ENCODE peak calls at places on chromosome 14, in nine cellular contexts. I is OCI-LY7, Z is pancreas, G is K562, R is endodermal cell, V is IMR-90, Y is A549, W is tibial artery, F is AG04450. B is an unnamed sample.

GRCh38 chr14:33509454-33509853 is 441.4 kb downstream of the EGLN3 start:
- DNase-seq in I (no peak), Z (no peak), G (no peak), R (no peak), V (no peak), Y (no peak), W (no peak), F (no peak), B (no peak)

GRCh38 chr14:80645667-80646413 is 295.7 kb downstream of the CEP128 start:
- DNase-seq in I (no peak), Z (no peak), G (no peak), R (no peak), V (no peak), Y (no peak), W (no peak), F (no peak), B (no peak)

GRCh38 chr14:99590746-99591555 is 13.1 kb downstream of the CCDC85C start:
- DNase-seq in I (no peak), Z (no peak), G (no peak), R (no peak), V (peak; percentile 74), Y (no peak), W (no peak), F (no peak), B (no peak)

GRCh38 chr14:70350078-70350477 is 9.4 kb downstream of the COX16 start:
- DNase-seq in I (no peak), Z (no peak), G (no peak), R (peak; percentile 80), V (no peak), Y (peak; percentile 24), W (no peak), F (no peak), B (no peak)

GRCh38 chr14:55814873-55815272 is 234.9 kb downstream of the KTN1 start:
- DNase-seq in I (no peak), Z (no peak), G (no peak), R (no peak), V (peak; percentile 42), Y (no peak), W (no peak), F (no peak), B (no peak)

GRCh38 chr14:48473944-48474343 is 798.5 kb upstream of the MDGA2 start:
- DNase-seq in I (no peak), Z (no peak), G (no peak), R (no peak), V (no peak), Y (no peak), W (no peak), F (no peak), B (no peak)

GRCh38 chr14:81464253-81465001 is 64.3 kb upstream of the STON2 start:
- DNase-seq in I (peak; percentile 81), Z (peak; percentile 56), G (peak; percentile 74), R (peak; percentile 84), V (peak; percentile 64), Y (peak; percentile 63), W (no peak), F (peak; percentile 30), B (peak; percentile 47)

GRCh38 chr14:100601064-100601463 is 13.8 kb upstream of the BEGAIN start:
- DNase-seq in I (no peak), Z (no peak), G (no peak), R (no peak), V (no peak), Y (no peak), W (no peak), F (no peak), B (no peak)

GRCh38 chr14:25095784-25096390 is 45.9 kb upstream of the STXBP6 start:
- DNase-seq in I (no peak), Z (no peak), G (peak; percentile 2), R (no peak), V (no peak), Y (no peak), W (no peak), F (no peak), B (no peak)

GRCh38 chr14:94773682-94774211 is 3.8 kb upstream of the GSC start:
- DNase-seq in I (no peak), Z (no peak), G (no peak), R (peak; percentile 87), V (no peak), Y (no peak), W (no peak), F (no peak), B (no peak)

GRCh38 chr14:103743691-103744090 is 28.1 kb downstream of the ZFYVE21 start:
- DNase-seq in I (no peak), Z (no peak), G (no peak), R (peak; percentile 43), V (no peak), Y (no peak), W (no peak), F (no peak), B (no peak)

GRCh38 chr14:54584097-54584496 is 17.2 kb downstream of the SAMD4A start:
- DNase-seq in I (no peak), Z (no peak), G (no peak), R (no peak), V (no peak), Y (no peak), W (no peak), F (no peak), B (no peak)

GRCh38 chr14:95038521-95039250 is 118.6 kb downstream of the DICER1 start:
- DNase-seq in I (no peak), Z (no peak), G (no peak), R (no peak), V (no peak), Y (no peak), W (no peak), F (no peak), B (no peak)

GRCh38 chr14:84087986-84088531 is 1441.9 kb upstream of the FLRT2 start:
- DNase-seq in I (no peak), Z (no peak), G (no peak), R (no peak), V (peak; percentile 77), Y (no peak), W (no peak), F (peak; percentile 51), B (no peak)

GRCh38 chr14:36316131-36316530 is 4.3 kb downstream of the MBIP start:
- DNase-seq in I (no peak), Z (no peak), G (no peak), R (no peak), V (no peak), Y (no peak), W (no peak), F (no peak), B (no peak)

DNA sequence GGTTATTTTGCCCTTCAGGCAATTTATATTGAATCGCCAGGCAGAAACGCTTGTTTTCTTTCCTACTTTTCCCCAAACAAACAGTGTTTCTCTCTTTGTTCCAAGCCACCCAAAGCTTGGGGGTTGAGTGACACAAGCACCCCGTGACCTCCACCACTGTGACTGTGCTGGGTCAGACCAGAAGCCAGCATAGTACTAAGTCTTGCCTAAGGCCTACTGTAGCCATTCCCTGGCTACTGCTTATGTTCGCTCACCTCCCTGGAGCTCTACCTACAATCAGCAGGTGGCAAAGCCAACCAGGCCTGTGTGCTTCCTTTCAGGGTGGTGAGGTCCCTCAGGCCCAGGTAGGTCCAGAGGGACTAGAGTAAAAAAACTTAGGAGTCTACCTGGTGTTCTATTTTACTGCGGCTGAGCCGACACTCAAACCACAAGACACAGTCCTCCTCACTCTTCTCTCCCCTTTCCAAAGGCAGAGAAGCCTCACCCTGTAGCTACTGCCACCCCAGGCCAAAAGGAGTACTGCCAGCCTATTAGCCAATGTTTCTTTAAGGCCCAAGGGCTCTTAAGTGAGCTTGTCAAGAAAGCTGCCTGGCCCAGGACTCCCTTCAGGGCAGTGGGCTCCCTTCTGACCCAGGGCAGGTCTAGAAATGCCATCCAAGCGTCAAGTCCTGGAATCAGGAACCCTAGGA is 411.8 kb upstream of the MIS18BP1 start:
- DNase-seq in I (peak; percentile 3), Z (no peak), G (no peak), R (peak; percentile 89), V (no peak), Y (peak; percentile 9), W (no peak), F (no peak), B (no peak)
- TF ChIP-seq CTCF in I (peak; percentile 61), Z (no peak), G (no peak), R (peak; percentile 75), V (no peak), Y (no peak), W (no peak), F (no peak), B (no peak)

GRCh38 chr14:50451854-50452253 is 55.2 kb upstream of the CDKL1 start:
- DNase-seq in I (no peak), Z (no peak), G (no peak), R (no peak), V (no peak), Y (no peak), W (no peak), F (no peak), B (no peak)
- H3K27ac ChIP-seq in I (no peak overlapping the region), Z (no peak overlapping the region), G (no peak overlapping the region), R (no peak overlapping the region), V (no peak overlapping the region), Y (no peak overlapping the region), W (no peak overlapping the region), F (no peak overlapping the region), B (no peak overlapping the region)

GRCh38 chr14:92877757-92878431 is 45.1 kb upstream of the CHGA start:
- DNase-seq in I (no peak), Z (peak; percentile 90), G (no peak), R (peak; percentile 63), V (no peak), Y (no peak), W (no peak), F (no peak), B (no peak)

GRCh38 chr14:92880351-92880750 is 42.6 kb upstream of the CHGA start:
- DNase-seq in I (no peak), Z (no peak), G (no peak), R (no peak), V (no peak), Y (no peak), W (no peak), F (no peak), B (no peak)

GRCh38 chr14:92883066-92883465 is 39.9 kb upstream of the CHGA start:
- DNase-seq in I (no peak), Z (no peak), G (no peak), R (no peak), V (no peak), Y (no peak), W (no peak), F (no peak), B (no peak)

GRCh38 chr14:92884410-92884809 is 38.5 kb upstream of the CHGA start:
- DNase-seq in I (no peak), Z (no peak), G (no peak), R (no peak), V (no peak), Y (no peak), W (no peak), F (no peak), B (no peak)

GRCh38 chr14:92880851-92881250 is 42.1 kb upstream of the CHGA start:
- DNase-seq in I (no peak), Z (peak; percentile 43), G (peak; percentile 20), R (peak; percentile 75), V (peak; percentile 2), Y (peak; percentile 37), W (no peak), F (no peak), B (peak; percentile 72)
- TF ChIP-seq CTCF in I (peak; percentile 55), Z (peak; percentile 29), G (peak; percentile 36), R (peak; percentile 71), V (no peak), Y (peak; percentile 39), W (no peak), F (peak; percentile 23), B (no peak)

DNA sequence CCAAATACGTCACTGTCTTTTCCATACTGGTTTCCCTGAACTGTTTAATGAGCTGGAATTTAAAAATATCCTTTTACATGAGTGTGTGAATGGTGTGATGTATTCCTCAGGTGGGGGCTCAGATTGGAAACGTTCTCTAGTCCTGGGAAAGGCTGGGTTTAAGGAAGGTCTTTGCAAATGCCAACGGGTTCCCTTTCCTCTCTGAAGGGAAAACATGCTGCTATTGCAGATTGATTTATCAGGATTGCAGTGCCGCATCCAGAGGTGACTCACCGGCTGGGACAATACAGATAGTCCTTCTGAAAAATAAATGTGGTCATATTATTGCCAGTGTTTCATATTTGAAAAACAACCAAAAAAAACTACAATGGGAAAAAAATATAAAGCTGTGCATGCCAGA is 193.1 kb upstream of the FLRT2 start:
- DNase-seq in I (no peak), Z (no peak), G (no peak), R (no peak), V (no peak), Y (no peak), W (no peak), F (no peak), B (no peak)
- H3K27ac ChIP-seq in I (no peak overlapping the region), Z (no peak overlapping the region), G (no peak overlapping the region), R (no peak overlapping the region), V (no peak overlapping the region), Y (no peak overlapping the region), W (no peak overlapping the region), F (no peak overlapping the region), B (no peak overlapping the region)

B was measured in RWPE1.